ENCODE peak calls at places on chromosomes 11 and 22, in six cellular contexts. One of them, this sample, is unnamed. For H3K4me1, the result is how much of the 10 kb centered on the place peaks cover.

GRCh38 chr11:71248656-71249055 is 3.7 kb downstream of the SHANK2 start:
- DNase-seq in ovary: no peak
- DNase-seq in IMR-90: no peak
- DNase-seq in HCT116: no peak
- DNase-seq in transverse colon: no peak
- DNase-seq in PC-3: no peak
- DNase-seq in this sample: peak

GRCh38 chr11:128859563-128860441 is 7.3 kb downstream of the KCNJ1 start:
- DNase-seq in ovary: peak
- DNase-seq in IMR-90: peak
- DNase-seq in HCT116: peak
- DNase-seq in transverse colon: peak
- DNase-seq in PC-3: peak
- DNase-seq in this sample: peak

GRCh38 chr11:64713781-64714363 is 9.1 kb downstream of the NRXN2 start:
- DNase-seq in ovary: peak
- DNase-seq in IMR-90: no peak
- DNase-seq in HCT116: no peak
- DNase-seq in transverse colon: no peak
- DNase-seq in PC-3: no peak
- DNase-seq in this sample: no peak

GRCh38 chr11:58027341-58027740 is 3.4 kb upstream of the OR6Q1 start:
- DNase-seq in ovary: no peak
- DNase-seq in IMR-90: peak
- DNase-seq in HCT116: no peak
- DNase-seq in transverse colon: no peak
- DNase-seq in PC-3: no peak
- DNase-seq in this sample: no peak

GRCh38 chr11:128334311-128335044 is 252.9 kb downstream of the ETS1 start:
- DNase-seq in ovary: peak
- DNase-seq in IMR-90: no peak
- DNase-seq in HCT116: no peak
- DNase-seq in transverse colon: no peak
- DNase-seq in PC-3: peak
- DNase-seq in this sample: no peak

GRCh38 chr11:12748561-12748960 is 74.3 kb downstream of the TEAD1 start:
- DNase-seq in ovary: no peak
- DNase-seq in IMR-90: no peak
- DNase-seq in HCT116: no peak
- DNase-seq in transverse colon: no peak
- DNase-seq in PC-3: no peak
- DNase-seq in this sample: no peak

GRCh38 chr11:121524233-121524631 is 71.5 kb upstream of the SORL1-AS1 start:
- DNase-seq in ovary: no peak
- DNase-seq in IMR-90: no peak
- DNase-seq in HCT116: no peak
- DNase-seq in transverse colon: no peak
- DNase-seq in PC-3: no peak
- DNase-seq in this sample: no peak

GRCh38 chr22:30747493-30747892 is 52.8 kb downstream of the OSBP2 start:
- DNase-seq in ovary: no peak
- DNase-seq in IMR-90: no peak
- DNase-seq in HCT116: no peak
- DNase-seq in transverse colon: peak
- DNase-seq in PC-3: no peak
- DNase-seq in this sample: peak

GRCh38 chr22:48415535-48415934 is 1412.1 kb downstream of the BRD1 start:
- DNase-seq in ovary: peak
- DNase-seq in IMR-90: no peak
- DNase-seq in HCT116: no peak
- DNase-seq in transverse colon: no peak
- DNase-seq in PC-3: no peak
- DNase-seq in this sample: peak

GRCh38 chr22:37633082-37633692 is 6.3 kb upstream of the SH3BP1 start:
- DNase-seq in ovary: no peak
- DNase-seq in IMR-90: no peak
- DNase-seq in HCT116: no peak
- DNase-seq in transverse colon: peak
- DNase-seq in PC-3: no peak
- DNase-seq in this sample: no peak

GRCh38 chr11:75421902-75422247 is 11.1 kb downstream of the KLHL35 start:
- DNase-seq in ovary: no peak
- DNase-seq in IMR-90: no peak
- DNase-seq in HCT116: no peak
- DNase-seq in transverse colon: no peak
- DNase-seq in PC-3: no peak
- DNase-seq in this sample: no peak

GRCh38 chr11:14422052-14422813 is 63.2 kb upstream of the RRAS2 start:
- DNase-seq in ovary: peak
- DNase-seq in IMR-90: peak
- DNase-seq in HCT116: peak
- DNase-seq in transverse colon: peak
- DNase-seq in PC-3: peak
- DNase-seq in this sample: peak

GRCh38 chr22:30969532-30970355 is 679 bp downstream of the TUG1 start:
- DNase-seq in ovary: no peak
- DNase-seq in IMR-90: peak
- DNase-seq in HCT116: no peak
- DNase-seq in transverse colon: peak
- DNase-seq in PC-3: peak
- DNase-seq in this sample: peak

GRCh38 chr22:32123657-32124056 is 35.4 kb downstream of the C22orf42 start:
- DNase-seq in ovary: no peak
- DNase-seq in IMR-90: no peak
- DNase-seq in HCT116: no peak
- DNase-seq in transverse colon: no peak
- DNase-seq in PC-3: peak
- DNase-seq in this sample: no peak

GRCh38 chr11:102513869-102514268 is 16.7 kb downstream of the MMP7 start:
- DNase-seq in ovary: no peak
- DNase-seq in IMR-90: peak
- DNase-seq in HCT116: no peak
- DNase-seq in transverse colon: peak
- DNase-seq in PC-3: no peak
- DNase-seq in this sample: peak

GRCh38 chr11:57597461-57597892 is at the start of gene SERPING1:
- DNase-seq in ovary: peak
- DNase-seq in IMR-90: no peak
- DNase-seq in HCT116: no peak
- DNase-seq in transverse colon: peak
- DNase-seq in PC-3: no peak
- DNase-seq in this sample: peak

GRCh38 chr11:70719516-70719915 is 321.2 kb downstream of the CTTN start:
- DNase-seq in ovary: no peak
- DNase-seq in IMR-90: no peak
- DNase-seq in HCT116: no peak
- DNase-seq in transverse colon: no peak
- DNase-seq in PC-3: no peak
- DNase-seq in this sample: no peak

GRCh38 chr22:20456064-20456721 is 18.6 kb upstream of the SCARF2 start:
- DNase-seq in ovary: peak
- DNase-seq in IMR-90: peak
- DNase-seq in HCT116: peak
- DNase-seq in transverse colon: peak
- DNase-seq in PC-3: peak
- DNase-seq in this sample: peak

GRCh38 chr22:41833369-41834004 is 582 bp downstream of the SREBF2 start:
- DNase-seq in ovary: peak
- DNase-seq in IMR-90: no peak
- DNase-seq in HCT116: no peak
- DNase-seq in transverse colon: peak
- DNase-seq in PC-3: peak
- DNase-seq in this sample: peak

GRCh38 chr11:3155691-3156258 is 9.3 kb downstream of the OSBPL5 start:
- DNase-seq in ovary: peak
- DNase-seq in IMR-90: no peak
- DNase-seq in HCT116: no peak
- DNase-seq in transverse colon: peak
- DNase-seq in PC-3: no peak
- DNase-seq in this sample: no peak

GRCh38 chr22:25909988-25910387 is 168.0 kb downstream of the MYO18B start:
- DNase-seq in ovary: no peak
- DNase-seq in IMR-90: no peak
- DNase-seq in HCT116: no peak
- DNase-seq in transverse colon: no peak
- DNase-seq in PC-3: no peak
- DNase-seq in this sample: no peak
- H3K4me1 ChIP-seq in ovary: under half
- H3K4me1 ChIP-seq in IMR-90: under half
- H3K4me1 ChIP-seq in HCT116: under half
- H3K4me1 ChIP-seq in transverse colon: under half
- H3K4me1 ChIP-seq in PC-3: under half
- H3K4me1 ChIP-seq in this sample: under half

GRCh38 chr22:19106886-19107729 is 15.1 kb downstream of the DGCR2 start:
- DNase-seq in ovary: no peak
- DNase-seq in IMR-90: no peak
- DNase-seq in HCT116: no peak
- DNase-seq in transverse colon: no peak
- DNase-seq in PC-3: no peak
- DNase-seq in this sample: no peak

GRCh38 chr22:19103881-19104821 is 18.1 kb downstream of the DGCR2 start:
- DNase-seq in ovary: no peak
- DNase-seq in IMR-90: peak
- DNase-seq in HCT116: no peak
- DNase-seq in transverse colon: no peak
- DNase-seq in PC-3: no peak
- DNase-seq in this sample: peak

GRCh38 chr22:19107730-19108074 is 14.5 kb downstream of the DGCR2 start:
- DNase-seq in ovary: no peak
- DNase-seq in IMR-90: no peak
- DNase-seq in HCT116: no peak
- DNase-seq in transverse colon: no peak
- DNase-seq in PC-3: no peak
- DNase-seq in this sample: no peak

GRCh38 chr22:19105456-19105855 is 16.8 kb downstream of the DGCR2 start:
- DNase-seq in ovary: no peak
- DNase-seq in IMR-90: no peak
- DNase-seq in HCT116: no peak
- DNase-seq in transverse colon: no peak
- DNase-seq in PC-3: no peak
- DNase-seq in this sample: peak

DNA sequence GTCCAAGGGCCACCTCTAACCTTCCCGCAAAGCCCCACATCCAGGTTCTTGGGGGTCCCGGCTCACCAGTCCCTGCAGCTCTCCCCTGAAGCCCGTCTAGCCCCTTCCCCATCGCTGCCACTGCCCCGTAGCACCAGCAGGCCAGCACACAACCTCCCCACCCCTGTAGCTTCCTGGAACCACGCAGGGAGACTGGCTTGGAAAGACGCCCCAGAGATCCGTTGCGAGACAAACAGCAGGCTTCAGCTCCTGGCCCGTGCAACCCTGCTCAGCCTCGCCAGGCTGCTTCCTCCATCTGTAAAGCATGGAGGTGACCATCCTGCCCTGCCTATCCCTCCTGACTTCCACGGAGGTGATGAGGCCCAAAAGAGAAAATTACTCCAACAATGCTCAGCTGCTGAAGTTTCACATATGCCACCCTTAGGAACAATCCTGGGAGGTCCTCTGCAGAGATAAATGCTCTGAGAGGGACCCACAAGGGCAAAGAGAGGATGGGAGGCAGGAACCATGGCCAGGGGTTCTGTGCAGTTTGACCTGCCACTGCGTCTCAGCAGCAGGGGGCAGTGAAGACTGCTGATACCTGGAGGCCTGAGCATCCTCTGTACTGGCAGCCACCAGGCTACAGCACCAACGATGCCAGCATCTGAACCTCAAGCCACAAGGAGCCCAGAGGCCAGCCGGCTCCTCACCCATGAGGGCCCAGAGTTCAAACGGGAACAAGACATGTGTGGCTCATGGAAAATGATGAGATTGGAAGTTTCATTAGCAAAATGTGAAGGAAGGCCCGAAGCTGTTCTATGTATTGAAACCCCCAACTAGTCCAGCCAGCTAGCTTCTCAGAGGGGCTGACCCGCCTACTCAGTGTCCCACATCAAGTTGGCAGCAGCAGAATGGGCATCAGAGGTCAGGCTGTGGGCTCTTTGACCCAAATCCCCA is 16.1 kb downstream of the DGCR2 start:
- DNase-seq in ovary: no peak
- DNase-seq in IMR-90: no peak
- DNase-seq in HCT116: no peak
- DNase-seq in transverse colon: no peak
- DNase-seq in PC-3: peak
- DNase-seq in this sample: no peak
- TF ChIP-seq CTCF in ovary: no peak
- TF ChIP-seq CTCF in IMR-90: no peak
- TF ChIP-seq CTCF in HCT116: peak
- TF ChIP-seq CTCF in transverse colon: peak
- TF ChIP-seq CTCF in PC-3: peak
- TF ChIP-seq CTCF in this sample: no peak

DNA sequence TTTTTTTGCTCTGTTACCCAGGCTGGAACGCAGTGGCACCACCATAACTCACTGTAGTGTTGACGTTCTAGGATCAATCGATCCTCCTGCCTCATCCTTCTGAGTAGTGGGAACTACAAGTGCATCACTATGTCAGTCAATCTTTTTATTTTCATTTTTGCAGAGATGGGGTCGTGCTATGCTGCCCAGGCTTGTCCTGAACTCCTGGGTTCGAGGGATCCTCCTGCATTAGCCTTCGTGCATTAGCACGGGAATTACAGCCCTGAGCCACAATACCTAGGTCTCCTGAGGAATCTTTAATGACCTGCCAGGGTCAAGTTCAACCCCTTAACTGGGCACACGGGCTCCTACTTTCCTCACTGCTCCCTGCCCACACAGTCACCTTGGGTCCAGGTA is 4.4 kb downstream of the APOL3 start:
- DNase-seq in ovary: no peak
- DNase-seq in IMR-90: no peak
- DNase-seq in HCT116: no peak
- DNase-seq in transverse colon: no peak
- DNase-seq in PC-3: no peak
- DNase-seq in this sample: no peak
- H3K4me3 ChIP-seq in ovary: peak
- H3K4me3 ChIP-seq in IMR-90: no peak
- H3K4me3 ChIP-seq in HCT116: no peak
- H3K4me3 ChIP-seq in transverse colon: no peak
- H3K4me3 ChIP-seq in PC-3: no peak
- H3K4me3 ChIP-seq in this sample: peak

DNA sequence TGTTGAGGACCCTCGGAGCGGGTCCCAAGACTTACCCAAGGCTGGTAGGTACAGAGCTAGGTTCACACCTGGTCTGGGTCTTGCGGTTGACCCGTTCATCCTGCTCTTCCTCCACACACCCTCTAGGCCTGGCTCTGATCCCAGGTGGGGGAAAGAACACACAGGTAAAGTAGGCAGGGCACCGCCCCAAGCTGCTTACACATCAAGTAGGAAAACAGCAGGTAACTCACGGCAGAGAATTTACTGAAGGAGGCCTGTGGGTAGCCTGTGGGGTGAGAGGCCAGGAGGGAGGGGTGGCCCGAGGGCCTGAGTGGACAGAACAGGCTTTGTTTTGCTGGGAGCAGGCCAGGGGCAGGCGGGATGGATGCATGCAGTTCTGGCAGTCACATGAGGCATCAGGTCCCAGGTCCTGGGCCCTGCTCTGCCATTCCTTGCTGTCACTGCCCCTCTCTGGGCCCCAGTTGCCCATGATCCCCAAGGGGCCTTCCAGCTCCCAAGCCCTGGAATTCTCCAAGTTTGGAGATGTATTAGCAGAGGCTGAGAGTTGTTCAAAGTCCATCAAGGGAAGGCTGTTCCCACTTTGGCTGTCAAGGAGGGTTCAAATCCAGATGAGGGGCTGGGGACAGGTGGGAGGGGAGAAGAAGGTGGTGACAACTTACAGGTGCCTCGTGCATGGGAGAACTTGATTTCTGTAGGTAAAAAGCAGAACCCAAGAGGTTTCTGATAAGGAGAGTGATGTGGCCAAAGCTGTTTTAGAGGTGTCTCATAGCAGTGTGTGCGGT is 5.7 kb downstream of the TSKU start:
- DNase-seq in ovary: peak
- DNase-seq in IMR-90: no peak
- DNase-seq in HCT116: peak
- DNase-seq in transverse colon: peak
- DNase-seq in PC-3: peak
- DNase-seq in this sample: peak
- H3K4me1 ChIP-seq in ovary: under half
- H3K4me1 ChIP-seq in IMR-90: under half
- H3K4me1 ChIP-seq in HCT116: half or more
- H3K4me1 ChIP-seq in transverse colon: under half
- H3K4me1 ChIP-seq in PC-3: under half
- H3K4me1 ChIP-seq in this sample: under half

This sample was measured in Peyer's patch.